ENCODE peak calls at places on chromosomes 4 and X, in five cellular contexts. One of them, this sample, is unnamed. For H3K27me3 and H3K4me1, the result is how much of the 10 kb centered on the place peaks cover.

GRCh38 chrX:72621163-72621562 is 48.5 kb upstream of the HDAC8 start:
- DNase-seq in hepatocyte: no peak
- DNase-seq in GM23248: peak
- DNase-seq in tibial nerve: no peak
- DNase-seq in psoas muscle: no peak
- DNase-seq in this sample: no peak

GRCh38 chr4:45985038-45985437 is 138.8 kb downstream of the GABRG1 start:
- DNase-seq in hepatocyte: no peak
- DNase-seq in GM23248: no peak
- DNase-seq in tibial nerve: no peak
- DNase-seq in psoas muscle: no peak
- DNase-seq in this sample: no peak

GRCh38 chr4:125728568-125728967 is 413.8 kb downstream of the FAT4 start:
- DNase-seq in hepatocyte: peak
- DNase-seq in GM23248: peak
- DNase-seq in tibial nerve: no peak
- DNase-seq in psoas muscle: no peak
- DNase-seq in this sample: no peak

GRCh38 chrX:83145910-83146309 is 362.2 kb upstream of the POU3F4 start:
- DNase-seq in hepatocyte: no peak
- DNase-seq in GM23248: no peak
- DNase-seq in tibial nerve: no peak
- DNase-seq in psoas muscle: no peak
- DNase-seq in this sample: no peak

GRCh38 chr4:117610706-117611308 is 423.5 kb upstream of the NDST3 start:
- DNase-seq in hepatocyte: no peak
- DNase-seq in GM23248: no peak
- DNase-seq in tibial nerve: no peak
- DNase-seq in psoas muscle: no peak
- DNase-seq in this sample: no peak

GRCh38 chr4:164207460-164207859 is 546.5 kb upstream of the SMIM31 start:
- DNase-seq in hepatocyte: no peak
- DNase-seq in GM23248: no peak
- DNase-seq in tibial nerve: no peak
- DNase-seq in psoas muscle: no peak
- DNase-seq in this sample: no peak

GRCh38 chr4:17275836-17276235 is 236.1 kb downstream of the QDPR start:
- DNase-seq in hepatocyte: no peak
- DNase-seq in GM23248: peak
- DNase-seq in tibial nerve: no peak
- DNase-seq in psoas muscle: no peak
- DNase-seq in this sample: no peak

GRCh38 chrX:22889824-22890223 is 109.9 kb upstream of the DDX53 start:
- DNase-seq in hepatocyte: no peak
- DNase-seq in GM23248: no peak
- DNase-seq in tibial nerve: no peak
- DNase-seq in psoas muscle: no peak
- DNase-seq in this sample: no peak

GRCh38 chr4:41177016-41177415 is 37.3 kb downstream of the APBB2 start:
- DNase-seq in hepatocyte: peak
- DNase-seq in GM23248: peak
- DNase-seq in tibial nerve: no peak
- DNase-seq in psoas muscle: no peak
- DNase-seq in this sample: no peak

GRCh38 chrX:78104447-78105176 is 564 bp downstream of the PGK1 start:
- DNase-seq in hepatocyte: peak
- DNase-seq in GM23248: peak
- DNase-seq in tibial nerve: peak
- DNase-seq in psoas muscle: peak
- DNase-seq in this sample: peak

GRCh38 chr4:8410641-8411271 is 29.8 kb downstream of the ACOX3 start:
- DNase-seq in hepatocyte: peak
- DNase-seq in GM23248: peak
- DNase-seq in tibial nerve: peak
- DNase-seq in psoas muscle: peak
- DNase-seq in this sample: no peak

GRCh38 chrX:22135171-22135711 is 103.1 kb downstream of the PHEX start:
- DNase-seq in hepatocyte: no peak
- DNase-seq in GM23248: peak
- DNase-seq in tibial nerve: no peak
- DNase-seq in psoas muscle: no peak
- DNase-seq in this sample: no peak

GRCh38 chr4:55030606-55031005 is 94.8 kb downstream of the KDR start:
- DNase-seq in hepatocyte: no peak
- DNase-seq in GM23248: no peak
- DNase-seq in tibial nerve: no peak
- DNase-seq in psoas muscle: no peak
- DNase-seq in this sample: no peak

GRCh38 chr4:53649357-53649756 is 58.1 kb upstream of the LNX1 start:
- DNase-seq in hepatocyte: no peak
- DNase-seq in GM23248: no peak
- DNase-seq in tibial nerve: no peak
- DNase-seq in psoas muscle: no peak
- DNase-seq in this sample: no peak

GRCh38 chr4:1899149-1900086 is 28.2 kb downstream of the NSD2 start:
- DNase-seq in hepatocyte: peak
- DNase-seq in GM23248: peak
- DNase-seq in tibial nerve: peak
- DNase-seq in psoas muscle: peak
- DNase-seq in this sample: peak

GRCh38 chrX:68894513-68895338 is 65.9 kb downstream of the EFNB1 start:
- DNase-seq in hepatocyte: peak
- DNase-seq in GM23248: peak
- DNase-seq in tibial nerve: peak
- DNase-seq in psoas muscle: peak
- DNase-seq in this sample: peak

GRCh38 chr4:149371021-149371420 is 444.6 kb downstream of the IQCM start:
- DNase-seq in hepatocyte: peak
- DNase-seq in GM23248: peak
- DNase-seq in tibial nerve: no peak
- DNase-seq in psoas muscle: no peak
- DNase-seq in this sample: no peak

GRCh38 chrX:24928114-24928513 is 87.7 kb downstream of the ARX start:
- DNase-seq in hepatocyte: no peak
- DNase-seq in GM23248: no peak
- DNase-seq in tibial nerve: no peak
- DNase-seq in psoas muscle: no peak
- DNase-seq in this sample: no peak

GRCh38 chr4:180751009-180751408 is 1492.2 kb upstream of the TENM3 start:
- DNase-seq in hepatocyte: peak
- DNase-seq in GM23248: peak
- DNase-seq in tibial nerve: no peak
- DNase-seq in psoas muscle: no peak
- DNase-seq in this sample: no peak

GRCh38 chrX:55008571-55009358 is 8.6 kb downstream of the APEX2 start:
- DNase-seq in hepatocyte: no peak
- DNase-seq in GM23248: peak
- DNase-seq in tibial nerve: no peak
- DNase-seq in psoas muscle: no peak
- DNase-seq in this sample: no peak

GRCh38 chr4:108193891-108194672 is 25.4 kb upstream of the LEF1 start:
- DNase-seq in hepatocyte: no peak
- DNase-seq in GM23248: no peak
- DNase-seq in tibial nerve: no peak
- DNase-seq in psoas muscle: no peak
- DNase-seq in this sample: no peak

GRCh38 chrX:39900788-39901170 is 197.0 kb downstream of the BCOR start:
- DNase-seq in hepatocyte: no peak
- DNase-seq in GM23248: peak
- DNase-seq in tibial nerve: no peak
- DNase-seq in psoas muscle: no peak
- DNase-seq in this sample: no peak

GRCh38 chrX:154436597-154437397 is at the start of gene GDI1:
- DNase-seq in hepatocyte: peak
- DNase-seq in GM23248: peak
- DNase-seq in tibial nerve: no peak
- DNase-seq in psoas muscle: peak
- DNase-seq in this sample: no peak

GRCh38 chrX:46180258-46180687 is 364.9 kb downstream of the ZNF674 start:
- DNase-seq in hepatocyte: no peak
- DNase-seq in GM23248: peak
- DNase-seq in tibial nerve: no peak
- DNase-seq in psoas muscle: no peak
- DNase-seq in this sample: no peak

GRCh38 chr4:84578540-84579409 is 4.2 kb upstream of the CDS1 start:
- DNase-seq in hepatocyte: peak
- DNase-seq in GM23248: peak
- DNase-seq in tibial nerve: peak
- DNase-seq in psoas muscle: no peak
- DNase-seq in this sample: no peak

GRCh38 chr4:10703146-10703545 is 18.6 kb upstream of the CLNK start:
- DNase-seq in hepatocyte: no peak
- DNase-seq in GM23248: peak
- DNase-seq in tibial nerve: no peak
- DNase-seq in psoas muscle: no peak
- DNase-seq in this sample: no peak

GRCh38 chr4:88320780-88321373 is 36.5 kb upstream of the PPM1K start:
- DNase-seq in hepatocyte: no peak
- DNase-seq in GM23248: peak
- DNase-seq in tibial nerve: peak
- DNase-seq in psoas muscle: no peak
- DNase-seq in this sample: no peak

GRCh38 chrX:48636776-48637175 is 39.5 kb downstream of the WDR13 start:
- DNase-seq in hepatocyte: no peak
- DNase-seq in GM23248: no peak
- DNase-seq in tibial nerve: no peak
- DNase-seq in psoas muscle: no peak
- DNase-seq in this sample: no peak

GRCh38 chr4:37968747-37969146 is 8.5 kb downstream of the PTTG2 start:
- DNase-seq in hepatocyte: no peak
- DNase-seq in GM23248: no peak
- DNase-seq in tibial nerve: no peak
- DNase-seq in psoas muscle: no peak
- DNase-seq in this sample: no peak

GRCh38 chr4:72997409-72997808 is 72.1 kb downstream of the COX18 start:
- DNase-seq in hepatocyte: no peak
- DNase-seq in GM23248: peak
- DNase-seq in tibial nerve: no peak
- DNase-seq in psoas muscle: no peak
- DNase-seq in this sample: no peak

GRCh38 chrX:130539721-130540321 is 138.0 kb downstream of the RBMX2 start:
- DNase-seq in hepatocyte: peak
- DNase-seq in GM23248: peak
- DNase-seq in tibial nerve: peak
- DNase-seq in psoas muscle: peak
- DNase-seq in this sample: no peak

GRCh38 chr4:8639777-8640720 is 47.5 kb downstream of the CPZ start:
- DNase-seq in hepatocyte: no peak
- DNase-seq in GM23248: no peak
- DNase-seq in tibial nerve: no peak
- DNase-seq in psoas muscle: peak
- DNase-seq in this sample: no peak

GRCh38 chr4:186829740-186830449 is 106.2 kb upstream of the FAT1 start:
- DNase-seq in hepatocyte: peak
- DNase-seq in GM23248: no peak
- DNase-seq in tibial nerve: no peak
- DNase-seq in psoas muscle: no peak
- DNase-seq in this sample: no peak

GRCh38 chr4:60617731-60618130 is 582.4 kb upstream of the ADGRL3 start:
- DNase-seq in hepatocyte: no peak
- DNase-seq in GM23248: no peak
- DNase-seq in tibial nerve: no peak
- DNase-seq in psoas muscle: no peak
- DNase-seq in this sample: no peak
- H3K27me3 ChIP-seq in hepatocyte: under half
- H3K27me3 ChIP-seq in GM23248: under half
- H3K27me3 ChIP-seq in tibial nerve: under half
- H3K27me3 ChIP-seq in psoas muscle: under half
- H3K27me3 ChIP-seq in this sample: under half

DNA sequence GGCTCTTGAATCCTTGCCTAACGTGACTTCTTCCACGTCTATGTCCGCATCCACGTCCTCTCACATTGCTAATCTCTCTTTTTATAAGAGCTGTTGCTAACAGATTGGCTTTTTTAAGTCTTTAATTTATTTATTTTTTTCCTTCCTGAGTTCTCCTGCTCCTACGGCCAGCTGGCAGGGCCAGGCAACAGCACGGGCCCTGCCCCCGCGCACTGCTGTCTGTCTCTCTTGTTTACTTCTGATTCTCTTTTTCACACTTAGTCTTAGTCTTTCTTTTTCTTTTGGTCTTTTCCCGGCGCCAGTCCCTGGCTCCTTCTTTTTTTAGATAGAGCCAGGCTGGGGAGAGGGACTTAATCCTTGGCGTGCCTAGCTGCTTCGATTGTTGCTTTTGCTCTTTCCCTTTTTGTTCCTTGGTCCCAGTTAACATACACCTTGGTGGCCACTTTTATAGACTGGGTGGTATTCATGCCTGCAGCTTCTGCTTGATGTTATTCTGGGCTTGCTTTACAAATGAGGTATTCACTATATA is 53.2 kb upstream of the RBMX start:
- DNase-seq in hepatocyte: no peak
- DNase-seq in GM23248: no peak
- DNase-seq in tibial nerve: no peak
- DNase-seq in psoas muscle: no peak
- DNase-seq in this sample: no peak
- H3K27ac ChIP-seq in hepatocyte: peak
- H3K27ac ChIP-seq in GM23248: no peak
- H3K27ac ChIP-seq in tibial nerve: no peak
- H3K27ac ChIP-seq in psoas muscle: no peak
- H3K27ac ChIP-seq in this sample: no peak

GRCh38 chrX:111167334-111167733 is 71.3 kb downstream of the PAK3 start:
- DNase-seq in hepatocyte: no peak
- DNase-seq in GM23248: no peak
- DNase-seq in tibial nerve: no peak
- DNase-seq in psoas muscle: no peak
- DNase-seq in this sample: no peak
- H3K4me1 ChIP-seq in hepatocyte: under half
- H3K4me1 ChIP-seq in GM23248: under half
- H3K4me1 ChIP-seq in tibial nerve: under half
- H3K4me1 ChIP-seq in psoas muscle: under half
- H3K4me1 ChIP-seq in this sample: under half

DNA sequence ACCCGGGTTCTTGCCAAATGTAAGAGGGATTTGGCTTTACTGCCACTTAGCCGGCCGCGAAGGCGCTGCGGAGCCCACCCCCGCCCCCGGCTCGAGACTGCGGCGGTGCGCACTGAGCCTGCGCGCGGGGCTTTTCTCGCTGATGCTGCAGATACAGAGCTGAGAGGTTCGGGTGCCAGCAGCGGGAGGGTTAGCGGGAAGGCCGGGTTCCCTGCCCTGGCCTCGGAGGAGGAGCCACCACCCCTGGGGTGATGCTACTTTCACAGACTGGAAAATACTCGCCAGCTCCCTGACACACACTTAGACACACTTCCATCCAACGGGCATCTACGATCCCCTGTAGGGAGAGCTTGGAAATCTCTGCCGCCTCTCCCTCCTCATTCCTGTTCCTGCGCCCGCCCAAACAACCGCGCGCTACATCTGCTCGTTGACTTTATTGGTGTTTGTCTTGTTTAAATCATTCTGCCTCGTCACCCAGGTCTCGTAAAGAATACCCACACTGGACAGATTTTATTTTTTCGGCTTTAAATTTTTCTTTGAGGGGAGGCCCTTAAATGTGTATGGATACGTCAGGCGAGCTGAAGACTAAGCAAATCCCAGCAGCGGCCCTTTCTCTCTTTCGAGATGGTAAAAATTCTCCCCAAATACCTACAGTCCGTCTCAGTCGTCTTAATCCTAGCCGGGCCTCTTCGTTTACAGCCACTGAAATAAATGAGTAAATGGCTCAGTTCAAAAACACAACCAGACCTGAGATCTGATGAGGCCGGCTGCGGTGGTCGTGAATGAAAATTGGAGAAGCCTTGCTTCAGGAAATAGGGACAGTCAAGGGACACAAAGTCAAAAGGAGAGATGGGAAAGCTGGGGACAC is 1.9 kb upstream of the PCDH7 start:
- DNase-seq in hepatocyte: peak
- DNase-seq in GM23248: peak
- DNase-seq in tibial nerve: no peak
- DNase-seq in psoas muscle: peak
- DNase-seq in this sample: no peak
- H3K27me3 ChIP-seq in hepatocyte: under half
- H3K27me3 ChIP-seq in GM23248: under half
- H3K27me3 ChIP-seq in tibial nerve: under half
- H3K27me3 ChIP-seq in psoas muscle: under half
- H3K27me3 ChIP-seq in this sample: under half